ENCODE peak calls at places on chromosome 10, in seven cellular contexts. U is gastrocnemius medialis, M is keratinocyte, L is PC-9, X is ovary, Q is pancreas, Z is tibial nerve. O is an unnamed sample.

GRCh38 chr10:11176746-11177145 is 159.1 kb downstream of the CELF2 start:
- DNase-seq in M (no peak), L (no peak), U (no peak), X (no peak), Q (no peak), Z (no peak), O (no peak)

GRCh38 chr10:45997994-45998763 is 25.9 kb downstream of the TIMM23 start:
- DNase-seq in Z (no peak), X (no peak), U (no peak), M (no peak), Q (no peak), L (no peak), O (no peak)

GRCh38 chr10:131211965-131212619 is 99.4 kb downstream of the TCERG1L start:
- DNase-seq in L (no peak), Q (no peak), Z (no peak), X (no peak), M (no peak), U (no peak), O (no peak)

GRCh38 chr10:8049151-8049873 is 5.2 kb upstream of the GATA3 start:
- DNase-seq in Z (no peak), X (no peak), L (peak), U (no peak), Q (no peak), M (no peak), O (peak)

GRCh38 chr10:73459683-73460314 is 26.4 kb upstream of the MSS51 start:
- DNase-seq in M (no peak), Z (no peak), L (no peak), X (no peak), Q (no peak), U (no peak), O (no peak)

GRCh38 chr10:7583626-7584025 is 83.1 kb downstream of the ITIH5 start:
- DNase-seq in M (no peak), L (no peak), U (no peak), Z (no peak), Q (no peak), X (no peak), O (peak)

GRCh38 chr10:114151486-114151885 is 22.5 kb downstream of the CCDC186 start:
- DNase-seq in U (no peak), L (peak), M (peak), Q (no peak), X (no peak), Z (no peak), O (no peak)

GRCh38 chr10:43857206-43857952 is 208.7 kb upstream of the ZNF32 start:
- DNase-seq in Q (no peak), U (no peak), M (no peak), Z (no peak), L (peak), X (no peak), O (no peak)

GRCh38 chr10:132592790-132593788 is 55.5 kb downstream of the INPP5A start:
- DNase-seq in Z (no peak), Q (peak), U (no peak), M (no peak), L (no peak), X (no peak), O (peak)

GRCh38 chr10:132322621-132323048 is 9.4 kb upstream of the LRRC27 start:
- DNase-seq in U (no peak), M (no peak), Z (no peak), X (no peak), L (no peak), Q (no peak), O (no peak)

GRCh38 chr10:6667679-6668270 is 87.7 kb upstream of the PRKCQ start:
- DNase-seq in Z (no peak), L (peak), U (no peak), X (no peak), M (no peak), Q (no peak), O (no peak)

DNA sequence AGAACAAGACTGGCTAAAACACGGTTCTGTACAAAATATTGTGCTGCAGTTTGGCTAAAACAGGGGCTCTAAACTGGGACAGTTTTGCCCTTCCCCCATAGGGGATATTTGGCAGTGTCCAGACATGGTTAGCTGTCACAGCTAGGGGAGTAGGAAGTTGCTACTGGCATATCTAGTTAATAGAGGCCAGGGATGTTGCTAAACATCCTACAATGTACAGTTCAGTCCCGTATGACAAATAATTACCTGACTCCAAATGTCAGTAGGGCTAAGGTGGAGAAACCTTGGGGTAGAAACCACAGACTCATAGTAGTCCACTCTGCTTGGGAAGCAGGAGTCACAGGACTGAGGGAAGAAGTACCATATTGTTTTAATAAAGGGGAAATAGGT is 39.8 kb downstream of the WBP1L start:
- DNase-seq in Q (no peak), Z (no peak), U (no peak), L (no peak), M (no peak), X (no peak), O (no peak)
- H3K27ac ChIP-seq in Q (peak), Z (peak), U (peak), L (no peak), M (peak), X (peak), O (peak)

GRCh38 chr10:70053212-70053895 is 708 bp downstream of the MACROH2A2 start:
- DNase-seq in L (no peak), U (no peak), Q (peak), Z (no peak), M (no peak), X (peak), O (no peak)

GRCh38 chr10:70053896-70054641 is 1.4 kb downstream of the MACROH2A2 start:
- DNase-seq in L (no peak), M (no peak), U (no peak), X (peak), Q (peak), Z (no peak), O (no peak)

GRCh38 chr10:70052462-70053211 is at the start of gene MACROH2A2:
- DNase-seq in Q (peak), X (peak), L (no peak), Z (peak), U (no peak), M (no peak), O (peak)

GRCh38 chr10:70054902-70055301 is 2.3 kb downstream of the MACROH2A2 start:
- DNase-seq in Z (no peak), M (no peak), L (no peak), Q (no peak), X (no peak), U (no peak), O (no peak)

DNA sequence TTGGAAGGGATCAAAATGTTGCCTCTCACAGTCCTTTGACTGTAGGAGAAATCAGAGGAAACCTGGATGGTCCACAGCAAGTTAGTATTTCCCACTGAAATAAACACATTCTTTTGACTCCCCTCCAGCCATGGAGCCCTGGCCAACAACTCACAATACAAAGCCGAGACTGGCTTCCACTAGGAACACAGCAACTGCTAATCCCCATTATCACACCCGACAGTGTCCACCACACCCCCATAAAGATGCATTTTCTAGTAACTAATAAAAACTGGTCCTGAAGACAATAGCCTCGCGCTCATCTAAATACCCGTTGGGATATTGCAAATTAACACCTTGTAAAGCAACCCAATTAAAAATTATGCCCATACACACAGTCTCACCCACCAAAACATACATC is 768 bp upstream of the MACROH2A2 start:
- DNase-seq in U (no peak), Z (no peak), X (no peak), M (no peak), L (no peak), Q (no peak), O (no peak)
- H3K4me3 ChIP-seq in U (peak), Z (no peak), X (peak), M (no peak), L (no peak), Q (peak), O (peak)

GRCh38 chr10:122984708-122985107 is 4.5 kb downstream of the PSTK start:
- DNase-seq in U (no peak), X (no peak), L (no peak), Z (no peak), M (no peak), Q (no peak), O (no peak)
- H3K27ac ChIP-seq in U (no peak), X (no peak), L (no peak), Z (no peak), M (no peak), Q (no peak), O (no peak)

GRCh38 chr10:124648131-124648475 is 96.1 kb downstream of the FAM53B start:
- DNase-seq in L (no peak), M (no peak), X (no peak), U (no peak), Q (no peak), Z (no peak), O (no peak)
- H3K4me3 ChIP-seq in L (no peak), M (no peak), X (no peak), U (no peak), Q (no peak), Z (no peak), O (no peak)